ENCODE peak calls at places on chromosomes 11 and 22, in four cellular contexts. T is foreskin fibroblast, U is ascending aorta, G is spleen. F is an unnamed sample.

GRCh38 chr22:35311551-35311999 is 11.9 kb downstream of the TOM1 start:
- DNase-seq in T (no peak), G (peak; percentile 67), U (no peak), F (no peak)

GRCh38 chr11:2813141-2813908 is 72.2 kb downstream of the CDKN1C start:
- DNase-seq in T (no peak), G (peak; percentile 42), U (no peak), F (no peak)

GRCh38 chr22:41914611-41915034 is 251 bp downstream of the SHISA8 start:
- DNase-seq in G (peak; percentile 75), T (no peak), U (no peak), F (no peak)

GRCh38 chr11:128470081-128470480 is 117.3 kb downstream of the ETS1 start:
- DNase-seq in G (no peak), T (no peak), U (no peak), F (no peak)

GRCh38 chr22:39592104-39593060 is 21.8 kb downstream of the CACNA1I start:
- DNase-seq in T (peak; percentile 86), U (no peak), G (no peak), F (no peak)

GRCh38 chr11:111539426-111540113 is 950 bp upstream of the LAYN start:
- DNase-seq in T (no peak), U (no peak), G (no peak), F (no peak)

GRCh38 chr22:40479126-40479800 is 108.9 kb downstream of the SGSM3 start:
- DNase-seq in U (no peak), G (no peak), T (peak; percentile 17), F (no peak)

GRCh38 chr11:1882265-1883238 is 9.1 kb downstream of the PRR33 start:
- DNase-seq in U (no peak), T (peak; percentile 89), G (peak; percentile 96), F (peak; percentile 89)

GRCh38 chr22:42174062-42174461 is 43.5 kb upstream of the CYP2D6 start:
- DNase-seq in U (no peak), G (no peak), T (peak; percentile 74), F (no peak)

GRCh38 chr11:69700278-69701140 is 3.3 kb downstream of the FGF19 start:
- DNase-seq in U (no peak), T (peak; percentile 77), G (peak; percentile 78), F (no peak)

GRCh38 chr22:27554106-27554814 is 247.3 kb downstream of the MN1 start:
- DNase-seq in G (no peak), U (no peak), T (peak; percentile 61), F (no peak)

GRCh38 chr11:100863080-100863581 is 176.0 kb downstream of the ARHGAP42 start:
- DNase-seq in T (peak; percentile 82), G (no peak), U (no peak), F (no peak)

GRCh38 chr11:92556435-92556834 is 331.8 kb downstream of the FAT3 start:
- DNase-seq in U (no peak), G (no peak), T (peak; percentile 4), F (no peak)

GRCh38 chr22:19495562-19496323 is 16.0 kb downstream of the CDC45 start:
- DNase-seq in T (peak; percentile 68), G (no peak), U (no peak), F (no peak)

GRCh38 chr11:70031631-70032469 is 46.3 kb upstream of the ANO1 start:
- DNase-seq in T (no peak), G (peak; percentile 48), U (no peak), F (no peak)

GRCh38 chr11:35517481-35517880 is 7.9 kb downstream of the PAMR1 start:
- DNase-seq in U (no peak), T (no peak), G (no peak), F (no peak)

GRCh38 chr11:13440100-13440855 is 22.7 kb downstream of the BTBD10 start:
- DNase-seq in T (peak; percentile 93), U (no peak), G (no peak), F (no peak)

GRCh38 chr22:48619721-48620120 is 1208.0 kb downstream of the BRD1 start:
- DNase-seq in T (no peak), U (no peak), G (no peak), F (no peak)

GRCh38 chr11:129895126-129896041 is at the start of gene NFRKB:
- DNase-seq in U (no peak), G (peak; percentile 98), T (peak; percentile 88), F (no peak)
- TF ChIP-seq CTCF in U (no peak), G (no peak), T (no peak), F (no peak)

DNA sequence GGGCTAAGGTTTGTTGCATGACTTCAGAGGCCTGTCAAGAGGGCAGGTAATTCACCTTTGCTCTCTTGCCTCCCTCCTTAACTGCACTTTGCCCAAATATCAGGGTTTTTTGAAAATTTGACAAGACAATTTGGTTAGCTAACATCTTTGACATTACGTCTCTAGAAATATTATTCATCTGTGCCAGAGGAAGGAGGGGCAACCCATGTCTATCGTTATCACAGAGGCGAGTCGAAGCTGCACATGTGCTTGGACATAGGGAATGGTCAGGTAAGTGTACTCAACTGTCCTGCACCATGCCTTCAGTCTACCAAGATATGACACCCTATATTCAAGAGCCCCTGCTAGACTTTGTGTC is 3.7 kb downstream of the AKIP1 start:
- DNase-seq in T (no peak), U (no peak), G (no peak), F (no peak)
- TF ChIP-seq CTCF in T (no peak), U (no peak), G (no peak), F (peak; percentile 19)

GRCh38 chr22:44669725-44670027 is 32.3 kb upstream of the PRR5 start:
- DNase-seq in G (no peak), U (no peak), T (peak; percentile 55), F (no peak)
- TF ChIP-seq CTCF in G (peak; percentile 23), U (no peak), T (peak; percentile 54), F (peak; percentile 65)

GRCh38 chr11:21511835-21512440 is 680.9 kb upstream of the ANO5 start:
- DNase-seq in T (peak; percentile 1), U (no peak), G (no peak), F (no peak)
- TF ChIP-seq CTCF in T (peak; percentile 13), U (no peak), G (peak; percentile 44), F (peak; percentile 76)

F was measured in chondrocyte.